ENCODE peak calls at places on chromosome 9, in ten cellular contexts. J, G, W, Z, U, A, N, B, D and H are unnamed samples.

GRCh38 chr9:2053883-2054845 is 39.0 kb downstream of the SMARCA2 start:
- DNase-seq in J (peak), G (no peak), W (peak), Z (no peak), U (peak), A (peak), N (no peak), B (no peak), D (no peak), H (peak)

GRCh38 chr9:114499528-114499927 is 5.7 kb downstream of the WHRN start:
- DNase-seq in J (no peak), G (no peak), W (no peak), Z (no peak), U (no peak), A (no peak), N (no peak), B (no peak), D (no peak), H (peak)

GRCh38 chr9:35538361-35539234 is 48.7 kb downstream of the RUSC2 start:
- DNase-seq in J (peak), G (peak), W (peak), Z (peak), U (peak), A (peak), N (peak), B (peak), D (peak), H (no peak)

GRCh38 chr9:86859966-86860365 is 87.3 kb downstream of the GAS1 start:
- DNase-seq in J (no peak), G (no peak), W (no peak), Z (no peak), U (no peak), A (no peak), N (no peak), B (no peak), D (no peak), H (no peak)

GRCh38 chr9:81559741-81560140 is 129.6 kb downstream of the TLE1 start:
- DNase-seq in J (peak), G (no peak), W (no peak), Z (peak), U (peak), A (peak), N (no peak), B (no peak), D (peak), H (peak)

GRCh38 chr9:124849801-124850200 is 3.5 kb upstream of the WDR38 start:
- DNase-seq in J (peak), G (no peak), W (no peak), Z (peak), U (peak), A (peak), N (no peak), B (no peak), D (peak), H (no peak)

GRCh38 chr9:130426883-130427282 is 17.9 kb upstream of the ASS1 start:
- DNase-seq in J (peak), G (peak), W (peak), Z (peak), U (peak), A (peak), N (no peak), B (no peak), D (peak), H (no peak)

GRCh38 chr9:107971241-107971640 is 481.7 kb upstream of the KLF4 start:
- DNase-seq in J (no peak), G (no peak), W (no peak), Z (no peak), U (peak), A (no peak), N (no peak), B (no peak), D (no peak), H (no peak)

DNA sequence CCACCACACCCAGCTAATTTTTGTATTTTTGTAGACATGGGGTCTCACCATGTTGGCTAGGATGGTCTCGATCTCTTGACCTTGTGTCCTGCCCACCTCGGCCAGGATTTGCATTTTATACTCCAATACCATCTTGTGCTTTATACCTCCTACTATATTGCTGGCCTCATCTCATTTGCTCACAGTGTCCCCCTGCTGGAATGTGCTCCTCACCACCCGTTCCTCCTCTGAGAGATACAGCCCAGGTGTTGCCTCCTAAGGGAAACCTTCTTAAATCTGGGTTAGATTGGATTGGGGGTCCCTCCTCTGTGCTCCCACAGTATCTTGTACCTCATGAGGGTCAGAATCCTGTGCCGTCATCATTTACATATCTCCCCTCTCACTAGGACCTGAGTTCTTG is 131.7 kb downstream of the PAPPA start:
- DNase-seq in J (no peak), G (no peak), W (no peak), Z (no peak), U (no peak), A (no peak), N (no peak), B (no peak), D (no peak), H (no peak)
- TF ChIP-seq CTCF in J (peak), G (no peak), W (no peak), Z (peak), U (peak), A (peak), N (no peak), B (peak), D (peak), H (no peak)

GRCh38 chr9:132957805-132958204 is 13.4 kb upstream of the TSC1 start:
- DNase-seq in J (no peak), G (no peak), W (no peak), Z (no peak), U (no peak), A (no peak), N (no peak), B (no peak), D (no peak), H (no peak)
- TF ChIP-seq CTCF in J (no peak), G (no peak), W (no peak), Z (no peak), U (no peak), A (no peak), N (no peak), B (no peak), D (no peak), H (no peak)

GRCh38 chr9:119137479-119137878 is 231.8 kb downstream of the BRINP1 start:
- DNase-seq in J (no peak), G (no peak), W (no peak), Z (no peak), U (no peak), A (no peak), N (no peak), B (no peak), D (no peak), H (no peak)
- TF ChIP-seq CTCF in J (no peak), G (no peak), W (no peak), Z (no peak), U (no peak), A (no peak), N (no peak), B (no peak), D (no peak), H (no peak)

GRCh38 chr9:137019891-137020683 is 8.0 kb downstream of the ABCA2 start:
- DNase-seq in J (no peak), G (no peak), W (no peak), Z (no peak), U (no peak), A (no peak), N (no peak), B (no peak), D (no peak), H (no peak)
- TF ChIP-seq CTCF in J (no peak), G (no peak), W (no peak), Z (no peak), U (no peak), A (no peak), N (no peak), B (no peak), D (no peak), H (no peak)

GRCh38 chr9:127910613-127911205 is 6.1 kb downstream of the ST6GALNAC4 start:
- DNase-seq in J (peak), G (no peak), W (no peak), Z (peak), U (peak), A (peak), N (no peak), B (no peak), D (no peak), H (no peak)
- TF ChIP-seq CTCF in J (peak), G (no peak), W (no peak), Z (peak), U (no peak), A (peak), N (peak), B (no peak), D (peak), H (peak)